ENCODE peak calls at places on chromosomes 13 and 19, in eight cellular contexts. E is suprapubic skin, O is transverse colon, S is stomach, J is prostate gland, G is endothelial cell of umbilical vein, Y is H1, X is GM12878. Q is an unnamed sample.

GRCh38 chr13:61414136-61414535 is 1.5 kb downstream of the PCDH20 start:
- DNase-seq in O (no peak), J (no peak), S (no peak), E (no peak), G (no peak), Y (no peak), X (no peak), Q (no peak)

GRCh38 chr13:51405176-51405575 is 47.7 kb downstream of the INTS6 start:
- DNase-seq in X (no peak), E (no peak), Y (no peak), G (no peak), O (no peak), J (no peak), S (no peak), Q (no peak)

GRCh38 chr19:31261019-31261595 is 88.1 kb downstream of the TSHZ3 start:
- DNase-seq in G (no peak), X (no peak), S (peak; percentile 2), J (no peak), Y (no peak), O (no peak), E (no peak), Q (no peak)

GRCh38 chr19:50327461-50328256 is 1.5 kb downstream of the KCNC3 start:
- DNase-seq in J (no peak), O (no peak), G (no peak), Y (no peak), X (no peak), E (no peak), S (no peak), Q (no peak)

GRCh38 chr19:13997637-13997962 is 8.5 kb downstream of the RFX1 start:
- DNase-seq in O (no peak), E (no peak), J (no peak), G (no peak), Y (no peak), S (no peak), X (no peak), Q (no peak)

GRCh38 chr13:94249512-94249911 is 230.0 kb downstream of the DCT start:
- DNase-seq in J (no peak), G (no peak), S (no peak), E (no peak), Y (no peak), O (no peak), X (no peak), Q (no peak)

GRCh38 chr13:100128373-100128772 is 39.5 kb downstream of the PCCA start:
- DNase-seq in Y (no peak), X (no peak), O (no peak), S (no peak), E (no peak), G (no peak), J (no peak), Q (no peak)

GRCh38 chr13:85277753-85278152 is 521.5 kb downstream of the SLITRK6 start:
- DNase-seq in O (no peak), G (peak; percentile 67), S (no peak), J (no peak), X (no peak), E (no peak), Y (no peak), Q (no peak)

GRCh38 chr13:110773480-110773879 is 60.0 kb downstream of the ING1 start:
- DNase-seq in S (no peak), E (no peak), G (no peak), O (no peak), X (no peak), Y (no peak), J (no peak), Q (no peak)

GRCh38 chr19:17997969-17998826 is 9.8 kb upstream of the ARRDC2 start:
- DNase-seq in O (peak; percentile 58), G (no peak), Y (peak; percentile 89), X (no peak), E (no peak), S (peak; percentile 61), J (no peak), Q (no peak)

GRCh38 chr13:34001357-34001756 is 183.4 kb downstream of the RFC3 start:
- DNase-seq in G (no peak), Y (no peak), E (no peak), S (no peak), J (no peak), O (no peak), X (no peak), Q (no peak)

GRCh38 chr13:28710161-28710560 is 8.6 kb downstream of the SLC46A3 start:
- DNase-seq in X (no peak), O (peak; percentile 80), J (no peak), G (no peak), S (no peak), Y (no peak), E (no peak), Q (no peak)

GRCh38 chr19:37361994-37362393 is 8.9 kb upstream of the ZNF527 start:
- DNase-seq in E (no peak), O (no peak), G (peak; percentile 93), J (no peak), Y (no peak), S (no peak), X (no peak), Q (no peak)

GRCh38 chr13:112648966-112649690 is 40.7 kb upstream of the ATP11A start:
- DNase-seq in X (no peak), J (no peak), G (no peak), Y (no peak), O (no peak), S (peak; percentile 20), E (no peak), Q (peak; percentile 15)

GRCh38 chr13:110485604-110486003 is 75.9 kb downstream of the RAB20 start:
- DNase-seq in S (no peak), J (no peak), G (no peak), X (no peak), O (no peak), Y (peak; percentile 77), E (no peak), Q (no peak)

GRCh38 chr13:26050568-26051230 is 1.1 kb downstream of the SHISA2 start:
- DNase-seq in Y (peak; percentile 80), G (peak; percentile 42), S (peak; percentile 49), O (no peak), J (no peak), X (no peak), E (no peak), Q (no peak)

GRCh38 chr19:1470864-1471513 is 8.0 kb downstream of the C19orf25 start:
- DNase-seq in X (no peak), J (no peak), O (no peak), Y (peak; percentile 86), E (no peak), G (no peak), S (no peak), Q (no peak)

GRCh38 chr19:17303940-17304267 is 679 bp upstream of the ABHD8 start:
- DNase-seq in X (no peak), G (no peak), Y (no peak), S (no peak), O (no peak), E (no peak), J (no peak), Q (no peak)

GRCh38 chr19:49338691-49339363 is 3.6 kb downstream of the CD37 start:
- DNase-seq in G (peak; percentile 52), E (peak; percentile 92), S (peak; percentile 96), Y (peak; percentile 99), J (peak; percentile 93), X (no peak), O (peak; percentile 90), Q (peak; percentile 85)

GRCh38 chr13:92407858-92408257 is 818.7 kb upstream of the GPC6 start:
- DNase-seq in E (no peak), O (no peak), Y (no peak), X (no peak), G (no peak), J (no peak), S (no peak), Q (no peak)

GRCh38 chr19:6610934-6611370 is 20.0 kb upstream of the CD70 start:
- DNase-seq in J (no peak), S (no peak), G (peak; percentile 84), X (no peak), E (no peak), Y (no peak), O (no peak), Q (no peak)

GRCh38 chr19:5288347-5288739 is 52.3 kb downstream of the PTPRS start:
- DNase-seq in O (peak; percentile 27), S (peak; percentile 49), E (no peak), X (no peak), G (no peak), Y (no peak), J (no peak), Q (no peak)

DNA sequence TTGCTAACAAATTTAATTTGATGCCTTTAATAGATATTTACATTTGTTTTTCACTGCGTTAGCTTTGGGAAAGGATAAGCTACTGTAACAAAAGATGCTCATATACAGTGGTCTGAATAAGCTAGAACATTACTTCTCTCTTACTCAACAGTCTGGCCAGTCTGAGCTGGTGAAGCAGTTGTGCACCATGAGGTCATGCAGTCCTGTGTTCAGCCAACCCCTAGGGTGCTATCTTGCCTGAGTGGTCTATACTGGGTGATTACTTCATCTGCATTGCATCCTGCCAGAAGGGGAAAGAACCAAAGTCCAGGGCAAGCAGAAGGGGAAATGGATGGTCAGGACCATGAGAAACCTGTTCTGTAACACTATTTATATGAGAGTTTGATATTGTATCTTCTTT is 31.5 kb downstream of the ERCC5 start:
- DNase-seq in S (no peak), O (no peak), Y (no peak), J (no peak), X (no peak), G (no peak), E (no peak), Q (no peak)
- TF ChIP-seq POLR2AphosphoS5 in S (no peak), O (no peak), Y (no peak), J (no peak), X (no peak), G (no peak), E (no peak), Q (no peak)

DNA sequence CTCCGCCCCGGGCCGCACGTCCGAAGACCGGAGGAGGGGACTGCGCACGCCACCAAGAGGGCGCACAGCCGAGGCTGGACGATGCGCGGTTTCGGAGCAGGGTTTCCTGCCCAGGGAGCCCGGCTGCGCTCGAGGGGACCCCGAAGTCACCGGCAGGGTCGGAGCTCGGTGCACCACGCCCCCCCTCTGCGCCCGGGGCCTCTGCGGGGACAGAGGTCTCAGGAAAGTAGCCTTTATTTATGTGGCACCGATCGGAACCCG is 108.9 kb upstream of the DOCK9 start:
- DNase-seq in E (no peak), G (peak; percentile 41), X (no peak), J (peak; percentile 19), O (peak; percentile 47), Y (no peak), S (no peak), Q (no peak)
- TF ChIP-seq POLR2A in E (no peak), G (no peak), X (no peak), J (no peak), O (no peak), Y (no peak), S (no peak), Q (no peak)

DNA sequence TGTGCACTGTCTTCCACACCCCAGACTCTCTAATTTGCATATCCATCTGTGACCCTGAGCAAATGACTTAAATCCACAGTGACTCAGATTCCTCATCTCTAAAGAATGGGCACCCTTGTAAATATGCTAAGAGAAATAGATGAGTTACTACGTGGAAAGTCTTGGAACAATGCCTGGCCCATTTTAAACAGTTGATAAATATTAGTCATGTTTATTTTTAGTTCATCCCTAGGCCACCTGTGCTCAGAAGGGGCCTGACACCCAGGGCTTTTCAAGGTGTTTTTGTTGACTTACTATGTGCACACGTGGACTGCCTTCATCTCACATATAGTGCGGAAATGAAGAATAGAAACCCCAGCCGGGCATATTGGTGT is 806 bp upstream of the PTPRH start:
- DNase-seq in J (no peak), O (no peak), G (peak; percentile 78), E (no peak), X (no peak), Y (no peak), S (peak; percentile 48), Q (no peak)
- TF ChIP-seq POLR2AphosphoS5 in J (no peak), O (no peak), G (peak; percentile 49), E (no peak), X (no peak), Y (no peak), S (peak; percentile 14), Q (no peak)

GRCh38 chr13:65368832-65369231 is 1861.3 kb downstream of the PCDH9 start:
- DNase-seq in J (no peak), E (no peak), S (no peak), O (no peak), X (no peak), G (no peak), Y (no peak), Q (no peak)
- TF ChIP-seq POLR2A in J (no peak), E (no peak), S (no peak), O (no peak), X (no peak), G (no peak), Y (no peak), Q (no peak)

Q was measured in breast epithelium.